ENCODE peak calls at places on chromosomes 12 and 14, in six cellular contexts. A is left lung, C is mesothelial cell of epicardium, E is foreskin keratinocyte, O is type B pancreatic cell, Y is endothelial cell. L is an unnamed sample.

GRCh38 chr12:54058189-54058917 is 4.7 kb downstream of the HOXC4 start:
- DNase-seq in A (no peak), C (no peak), E (no peak), O (no peak), Y (no peak), L (no peak)

GRCh38 chr12:6925543-6926279 is 2.0 kb upstream of the ATN1 start:
- DNase-seq in A (peak), C (no peak), E (peak), O (no peak), Y (peak), L (no peak)

GRCh38 chr14:92652413-92653151 is 95.8 kb downstream of the LGMN start:
- DNase-seq in A (no peak), C (no peak), E (no peak), O (no peak), Y (no peak), L (no peak)

GRCh38 chr14:105292810-105293711 is 7.7 kb downstream of the BRF1 start:
- DNase-seq in A (no peak), C (no peak), E (no peak), O (no peak), Y (no peak), L (no peak)

GRCh38 chr12:128339121-128339520 is 72.2 kb downstream of the TMEM132C start:
- DNase-seq in A (no peak), C (no peak), E (no peak), O (no peak), Y (no peak), L (no peak)

GRCh38 chr12:29625359-29625953 is 128.0 kb upstream of the OVCH1 start:
- DNase-seq in A (no peak), C (no peak), E (no peak), O (no peak), Y (no peak), L (no peak)

GRCh38 chr12:104064842-104065441 is 611 bp downstream of the HCFC2 start:
- DNase-seq in A (peak), C (no peak), E (no peak), O (no peak), Y (peak), L (no peak)

GRCh38 chr12:65878540-65878939 is 54.3 kb downstream of the HMGA2 start:
- DNase-seq in A (no peak), C (no peak), E (no peak), O (no peak), Y (no peak), L (no peak)

GRCh38 chr12:1130164-1130563 is 139.1 kb downstream of the ERC1 start:
- DNase-seq in A (no peak), C (no peak), E (peak), O (no peak), Y (no peak), L (no peak)

GRCh38 chr12:26750531-26751171 is 82.3 kb downstream of the ITPR2 start:
- DNase-seq in A (no peak), C (no peak), E (no peak), O (no peak), Y (no peak), L (no peak)

GRCh38 chr14:102799684-102800562 is 22.7 kb downstream of the TRAF3 start:
- DNase-seq in A (no peak), C (no peak), E (no peak), O (no peak), Y (no peak), L (no peak)

GRCh38 chr12:130203151-130203550 is 40.9 kb downstream of the FZD10 start:
- DNase-seq in A (no peak), C (no peak), E (no peak), O (no peak), Y (no peak), L (no peak)
- TF ChIP-seq CTCF in A (no peak), C (no peak), E (no peak), O (no peak), Y (no peak), L (no peak)

DNA sequence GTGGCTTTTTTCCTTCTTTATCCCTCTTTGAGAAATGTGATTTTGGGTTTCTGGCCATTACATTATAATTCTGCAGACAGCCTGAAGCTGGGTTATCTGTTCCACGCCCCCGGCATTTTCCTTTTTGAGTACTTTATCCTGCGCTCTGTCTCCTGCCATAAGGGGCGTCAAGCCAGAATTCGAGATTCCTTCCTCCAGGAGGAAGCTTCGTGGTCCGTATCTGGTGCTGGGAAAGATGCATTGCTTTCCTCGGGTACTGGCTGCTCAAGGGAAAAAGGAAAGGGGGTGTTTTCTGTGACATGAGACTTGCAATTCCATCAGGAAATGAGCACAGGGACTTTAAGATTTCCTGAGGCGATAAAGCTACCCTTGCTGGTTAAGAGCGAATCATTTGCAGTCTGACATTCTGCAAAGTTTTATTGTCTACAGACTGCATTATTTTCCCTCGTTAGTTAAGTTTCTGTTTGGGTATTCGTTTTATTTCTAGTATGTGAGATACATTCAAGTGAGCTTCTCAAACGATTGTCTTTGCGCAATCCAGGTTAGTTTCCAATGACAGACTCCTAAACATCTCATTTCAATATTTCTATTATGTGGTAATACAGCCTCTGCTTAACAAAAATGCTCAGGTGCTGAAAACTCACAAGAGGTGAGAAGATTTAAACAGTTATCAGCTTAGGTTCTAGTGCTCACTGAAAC is 706 bp downstream of the AKAP5 start:
- DNase-seq in A (no peak), C (no peak), E (no peak), O (no peak), Y (peak), L (no peak)
- TF ChIP-seq CTCF in A (peak), C (no peak), E (peak), O (peak), Y (no peak), L (no peak)

GRCh38 chr12:98724384-98725155 is 79.5 kb downstream of the APAF1 start:
- DNase-seq in A (no peak), C (no peak), E (no peak), O (no peak), Y (no peak), L (no peak)

GRCh38 chr12:98719515-98720504 is 74.7 kb downstream of the APAF1 start:
- DNase-seq in A (no peak), C (no peak), E (no peak), O (no peak), Y (no peak), L (no peak)

GRCh38 chr12:98725481-98726247 is 80.6 kb downstream of the APAF1 start:
- DNase-seq in A (no peak), C (no peak), E (peak), O (no peak), Y (peak), L (no peak)

GRCh38 chr12:98727196-98727595 is 82.1 kb downstream of the APAF1 start:
- DNase-seq in A (no peak), C (no peak), E (no peak), O (no peak), Y (no peak), L (no peak)

DNA sequence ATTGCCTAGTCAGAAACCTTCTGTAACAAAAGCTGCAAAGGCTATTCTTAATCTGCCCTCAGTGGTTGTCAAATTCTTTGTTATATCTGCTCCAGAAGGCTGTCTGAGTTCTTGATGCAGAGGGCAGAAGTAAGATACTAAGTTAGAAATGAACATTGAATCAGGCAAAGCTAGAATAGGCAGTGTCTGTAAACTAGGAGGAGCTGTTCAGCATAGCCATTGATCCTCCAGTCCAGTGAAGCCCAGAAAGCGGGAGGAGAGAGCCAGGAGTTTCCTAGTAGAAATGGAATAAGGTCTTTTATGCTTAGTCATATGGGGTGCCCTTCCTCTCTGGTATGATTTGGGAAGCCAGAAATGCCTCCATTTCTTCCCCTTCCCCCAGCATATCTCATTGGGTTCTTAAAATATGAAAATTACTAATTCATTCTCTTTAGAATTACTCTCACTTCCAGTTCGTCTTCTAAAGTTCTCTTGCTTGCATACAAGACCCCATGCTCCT is 76.2 kb downstream of the APAF1 start:
- DNase-seq in A (no peak), C (no peak), E (no peak), O (no peak), Y (no peak), L (no peak)
- TF ChIP-seq CTCF in A (no peak), C (no peak), E (no peak), O (no peak), Y (no peak), L (no peak)

GRCh38 chr12:107131832-107132616 is 38.7 kb upstream of the CRY1 start:
- DNase-seq in A (no peak), C (no peak), E (peak), O (no peak), Y (peak), L (no peak)
- TF ChIP-seq CTCF in A (peak), C (peak), E (peak), O (peak), Y (peak), L (peak)

GRCh38 chr14:40280652-40281051 is 848.4 kb upstream of the FBXO33 start:
- DNase-seq in A (no peak), C (no peak), E (no peak), O (no peak), Y (no peak), L (no peak)
- TF ChIP-seq CTCF in A (no peak), C (no peak), E (no peak), O (no peak), Y (no peak), L (no peak)

DNA sequence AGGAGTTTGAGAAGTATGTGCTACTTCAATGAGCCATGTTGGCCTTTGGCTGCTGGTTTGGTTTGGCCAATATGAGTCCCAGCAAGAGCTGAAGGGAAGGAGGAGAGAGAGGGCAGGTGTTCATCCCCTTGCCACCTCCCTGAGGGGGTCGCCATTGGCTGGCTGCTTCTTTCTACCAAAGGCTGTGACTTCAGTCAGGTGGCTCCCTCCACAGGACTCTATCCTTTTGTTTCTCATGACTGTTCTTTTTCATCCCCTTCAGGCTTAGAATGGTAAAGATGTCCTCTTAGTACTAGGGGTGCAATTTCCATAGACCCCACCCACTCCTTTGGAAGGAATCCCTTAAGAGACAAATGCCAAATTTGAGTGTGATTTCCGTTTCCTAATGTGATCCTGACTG is 31.2 kb upstream of the OTOGL start:
- DNase-seq in A (no peak), C (no peak), E (no peak), O (no peak), Y (no peak), L (no peak)
- TF ChIP-seq CTCF in A (no peak), C (no peak), E (no peak), O (no peak), Y (no peak), L (no peak)

GRCh38 chr12:120797677-120798642 is 72.3 kb downstream of the ACADS start:
- DNase-seq in A (no peak), C (no peak), E (no peak), O (no peak), Y (no peak), L (no peak)
- TF ChIP-seq CTCF in A (no peak), C (no peak), E (no peak), O (no peak), Y (no peak), L (no peak)

GRCh38 chr14:95018845-95019244 is 138.5 kb downstream of the DICER1 start:
- DNase-seq in A (no peak), C (no peak), E (no peak), O (no peak), Y (no peak), L (no peak)

GRCh38 chr14:95024380-95024779 is 132.9 kb downstream of the DICER1 start:
- DNase-seq in A (no peak), C (no peak), E (no peak), O (no peak), Y (no peak), L (no peak)

GRCh38 chr14:95023115-95023514 is 134.2 kb downstream of the DICER1 start:
- DNase-seq in A (no peak), C (no peak), E (no peak), O (no peak), Y (no peak), L (no peak)

GRCh38 chr14:95023886-95024285 is 133.4 kb downstream of the DICER1 start:
- DNase-seq in A (no peak), C (no peak), E (no peak), O (no peak), Y (no peak), L (no peak)

DNA sequence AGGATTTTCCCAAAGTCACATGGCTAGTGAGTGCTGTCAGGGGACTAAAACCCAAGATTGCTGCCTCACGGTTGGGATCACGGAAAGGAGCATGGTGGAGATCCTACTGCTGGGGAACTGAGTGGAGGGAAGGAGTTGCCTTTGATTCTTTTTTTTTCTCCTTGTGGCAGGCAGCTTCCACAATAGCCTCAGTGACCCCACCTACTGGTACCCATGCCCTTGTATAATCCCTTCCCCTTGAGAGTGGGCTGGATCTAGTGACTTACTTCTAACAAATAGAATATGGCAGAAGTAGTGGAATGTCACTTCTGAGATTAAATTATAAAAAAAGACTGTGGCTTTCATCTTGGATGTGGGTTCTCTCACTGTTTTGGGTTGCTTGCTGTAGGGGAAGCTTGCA is 135.7 kb downstream of the DICER1 start:
- DNase-seq in A (no peak), C (no peak), E (no peak), O (no peak), Y (no peak), L (no peak)
- TF ChIP-seq CTCF in A (no peak), C (no peak), E (no peak), O (no peak), Y (no peak), L (no peak)

L was measured in natural killer cell.